ENCODE peak calls at places on chromosomes 6 and 20, in seven cellular contexts. C, H, Z, R, L, X and D are unnamed samples.

GRCh38 chr20:48827880-48828733 is at the start of gene PREX1:
- DNase-seq in Z (peak), C (no peak), R (no peak), L (no peak), X (no peak), H (peak), D (peak)

GRCh38 chr6:148382856-148383255 is 40.2 kb downstream of the SASH1 start:
- DNase-seq in X (no peak), R (no peak), C (no peak), H (no peak), Z (no peak), L (no peak), D (no peak)

GRCh38 chr6:71454083-71454482 is 165.5 kb downstream of the OGFRL1 start:
- DNase-seq in Z (no peak), C (no peak), X (no peak), H (no peak), L (no peak), R (no peak), D (no peak)

GRCh38 chr20:35588397-35588796 is 27.2 kb upstream of the SPAG4 start:
- DNase-seq in X (no peak), L (no peak), C (no peak), R (no peak), H (no peak), Z (no peak), D (no peak)

GRCh38 chr6:1575213-1576041 is 34.3 kb upstream of the FOXC1 start:
- DNase-seq in X (no peak), L (peak), H (no peak), C (peak), R (no peak), Z (no peak), D (no peak)

GRCh38 chr20:48933017-48933766 is 11.7 kb downstream of the ARFGEF2 start:
- DNase-seq in H (no peak), R (no peak), L (no peak), X (no peak), C (no peak), Z (no peak), D (no peak)

GRCh38 chr6:56842602-56843475 is 112.1 kb upstream of the BEND6 start:
- DNase-seq in Z (peak), C (no peak), R (no peak), X (no peak), L (no peak), H (no peak), D (peak)

GRCh38 chr6:51398064-51398740 is 579.5 kb downstream of the TFAP2B start:
- DNase-seq in X (peak), L (peak), H (no peak), R (no peak), Z (no peak), C (no peak), D (no peak)

GRCh38 chr6:158713469-158713868 is 63.6 kb downstream of the SYTL3 start:
- DNase-seq in L (no peak), X (no peak), Z (no peak), C (no peak), H (no peak), R (no peak), D (no peak)

GRCh38 chr6:98463629-98464028 is 370.7 kb upstream of the POU3F2 start:
- DNase-seq in L (no peak), X (no peak), R (no peak), C (no peak), Z (no peak), H (no peak), D (no peak)

GRCh38 chr6:158322724-158323560 is 10.7 kb downstream of the TULP4 start:
- DNase-seq in H (peak), C (peak), X (no peak), R (no peak), L (peak), Z (no peak), D (no peak)

GRCh38 chr20:3115190-3116107 is 30.9 kb upstream of the AVP start:
- DNase-seq in H (peak), C (peak), L (peak), X (no peak), R (peak), Z (peak), D (peak)

GRCh38 chr6:129890164-129890563 is 29.0 kb upstream of the TMEM244 start:
- DNase-seq in H (no peak), X (no peak), L (no peak), Z (no peak), C (no peak), R (no peak), D (no peak)

GRCh38 chr6:83067448-83068413 is at the start of gene DOP1A:
- DNase-seq in R (peak), C (peak), H (peak), L (peak), Z (peak), X (peak), D (peak)

GRCh38 chr6:5390177-5390576 is 128.9 kb downstream of the FARS2 start:
- DNase-seq in R (no peak), Z (no peak), H (no peak), C (no peak), L (no peak), X (no peak), D (no peak)

GRCh38 chr6:14074723-14075503 is 42.7 kb upstream of the CD83 start:
- DNase-seq in H (no peak), Z (peak), C (no peak), X (no peak), R (no peak), L (no peak), D (no peak)

GRCh38 chr20:60057866-60058807 is 99.9 kb downstream of the CDH26 start:
- DNase-seq in X (no peak), C (no peak), L (no peak), R (no peak), Z (no peak), H (no peak), D (peak)

GRCh38 chr6:136343700-136344099 is 54.1 kb upstream of the BCLAF1 start:
- DNase-seq in H (no peak), Z (no peak), L (no peak), R (no peak), X (no peak), C (no peak), D (no peak)

GRCh38 chr6:137387365-137387764 is 106.8 kb downstream of the OLIG3 start:
- DNase-seq in L (no peak), Z (no peak), X (no peak), C (no peak), R (no peak), H (no peak), D (no peak)

GRCh38 chr20:7333846-7334245 is 566.4 kb downstream of the BMP2 start:
- DNase-seq in H (no peak), L (no peak), Z (no peak), C (no peak), X (no peak), R (no peak), D (no peak)

GRCh38 chr20:21235713-21236445 is 67.3 kb upstream of the XRN2 start:
- DNase-seq in Z (peak), X (peak), H (peak), C (peak), R (peak), L (no peak), D (no peak)

GRCh38 chr20:23551786-23552185 is 16.5 kb downstream of the CST9L start:
- DNase-seq in Z (no peak), L (no peak), R (no peak), H (no peak), X (no peak), C (no peak), D (no peak)

GRCh38 chr20:1871807-1872455 is 23.3 kb upstream of the SIRPA start:
- DNase-seq in X (no peak), L (peak), R (no peak), Z (no peak), C (no peak), H (no peak), D (no peak)

GRCh38 chr20:354298-354977 is 7.5 kb downstream of the NRSN2 start:
- DNase-seq in R (peak), X (no peak), L (no peak), C (peak), H (peak), Z (peak), D (peak)

GRCh38 chr20:31581391-31581790 is 23.7 kb upstream of the ID1 start:
- DNase-seq in L (no peak), C (no peak), Z (no peak), R (no peak), X (no peak), H (no peak), D (no peak)

GRCh38 chr20:555933-556332 is 12.3 kb upstream of the CSNK2A1 start:
- DNase-seq in H (peak), Z (peak), X (no peak), L (no peak), R (no peak), C (peak), D (no peak)

GRCh38 chr6:44258325-44258863 is 1.1 kb upstream of the SLC35B2 start:
- DNase-seq in C (no peak), L (no peak), X (no peak), Z (no peak), R (no peak), H (no peak), D (no peak)

GRCh38 chr6:37882724-37883413 is 63.3 kb downstream of the ZFAND3 start:
- DNase-seq in L (no peak), C (peak), R (no peak), H (no peak), Z (no peak), X (no peak), D (no peak)

GRCh38 chr6:15997751-15998388 is 131.0 kb upstream of the MYLIP start:
- DNase-seq in C (no peak), X (no peak), Z (no peak), R (no peak), L (no peak), H (no peak), D (no peak)

GRCh38 chr6:9593566-9593965 is 821.3 kb downstream of the TFAP2A start:
- DNase-seq in R (no peak), H (no peak), X (no peak), L (no peak), Z (no peak), C (no peak), D (no peak)

GRCh38 chr20:44412402-44413144 is 57.1 kb downstream of the HNF4A start:
- DNase-seq in Z (no peak), C (no peak), X (no peak), R (no peak), L (no peak), H (no peak), D (no peak)

GRCh38 chr20:12159266-12159665 is 241.6 kb downstream of the BTBD3 start:
- DNase-seq in H (no peak), R (no peak), L (no peak), Z (no peak), C (no peak), X (no peak), D (no peak)

GRCh38 chr6:389622-390021 is 1.9 kb upstream of the IRF4 start:
- DNase-seq in L (peak), X (peak), H (no peak), R (no peak), Z (no peak), C (no peak), D (no peak)

GRCh38 chr6:165451845-165452244 is 142.4 kb upstream of the C6orf118 start:
- DNase-seq in Z (no peak), H (no peak), C (no peak), X (no peak), R (no peak), L (no peak), D (no peak)
- TF ChIP-seq SIN3A in Z (no peak), H (no peak), C (no peak), X (no peak), R (no peak), L (no peak), D (no peak)

GRCh38 chr20:18058661-18059467 is 1.1 kb upstream of the OVOL2 start:
- DNase-seq in H (no peak), R (peak), C (no peak), X (no peak), Z (peak), L (no peak), D (no peak)
- TF ChIP-seq SIN3A in H (no peak), R (no peak), C (no peak), X (no peak), Z (no peak), L (no peak), D (no peak)

GRCh38 chr6:107348224-107348623 is 111.1 kb downstream of the PDSS2 start:
- DNase-seq in Z (no peak), R (no peak), L (no peak), X (no peak), H (no peak), C (no peak), D (no peak)
- TF ChIP-seq SIN3A in Z (no peak), R (no peak), L (no peak), X (no peak), H (no peak), C (no peak), D (no peak)

GRCh38 chr6:35568967-35569606 is 56.4 kb upstream of the TULP1 start:
- DNase-seq in Z (peak), L (no peak), H (no peak), R (no peak), X (no peak), C (peak), D (no peak)
- TF ChIP-seq SIN3A in Z (no peak), L (no peak), H (no peak), R (no peak), X (no peak), C (no peak), D (peak)